ENCODE peak calls at places on chromosomes 4 and X, in five cellular contexts. One of them, this sample, is unnamed.

GRCh38 chr4:183801460-183802168 is 103.5 kb upstream of the STOX2 start:
- DNase-seq in HepG2: no peak
- DNase-seq in H1: no peak
- DNase-seq in K562: no peak
- DNase-seq in GM12878: no peak
- DNase-seq in this sample: no peak

GRCh38 chrX:96314974-96315373 is 369.7 kb upstream of the DIAPH2 start:
- DNase-seq in HepG2: peak; percentile 0
- DNase-seq in H1: no peak
- DNase-seq in K562: no peak
- DNase-seq in GM12878: no peak
- DNase-seq in this sample: no peak

GRCh38 chr4:26441110-26441509 is 49.2 kb downstream of the CCKAR start:
- DNase-seq in HepG2: peak; percentile 10
- DNase-seq in H1: no peak
- DNase-seq in K562: no peak
- DNase-seq in GM12878: no peak
- DNase-seq in this sample: no peak

GRCh38 chr4:86461849-86462248 is 102.0 kb upstream of the MAPK10 start:
- DNase-seq in HepG2: no peak
- DNase-seq in H1: no peak
- DNase-seq in K562: no peak
- DNase-seq in GM12878: no peak
- DNase-seq in this sample: no peak

GRCh38 chrX:9587551-9588096 is 122.8 kb downstream of the TBL1X start:
- DNase-seq in HepG2: no peak
- DNase-seq in H1: no peak
- DNase-seq in K562: no peak
- DNase-seq in GM12878: no peak
- DNase-seq in this sample: no peak

GRCh38 chr4:185370291-185370690 is 25.4 kb downstream of the LRP2BP start:
- DNase-seq in HepG2: no peak
- DNase-seq in H1: no peak
- DNase-seq in K562: no peak
- DNase-seq in GM12878: no peak
- DNase-seq in this sample: no peak

GRCh38 chrX:116435597-116435996 is 809 bp upstream of the SLC6A14 start:
- DNase-seq in HepG2: peak; percentile 53
- DNase-seq in H1: no peak
- DNase-seq in K562: no peak
- DNase-seq in GM12878: no peak
- DNase-seq in this sample: no peak

GRCh38 chrX:54066841-54067240 is 22.6 kb upstream of the PHF8 start:
- DNase-seq in HepG2: no peak
- DNase-seq in H1: no peak
- DNase-seq in K562: no peak
- DNase-seq in GM12878: no peak
- DNase-seq in this sample: no peak

GRCh38 chr4:106038012-106038411 is 142.7 kb downstream of the NPNT start:
- DNase-seq in HepG2: peak; percentile 12
- DNase-seq in H1: no peak
- DNase-seq in K562: no peak
- DNase-seq in GM12878: no peak
- DNase-seq in this sample: no peak

GRCh38 chr4:40246938-40247337 is 50.1 kb downstream of the RHOH start:
- DNase-seq in HepG2: no peak
- DNase-seq in H1: no peak
- DNase-seq in K562: no peak
- DNase-seq in GM12878: no peak
- DNase-seq in this sample: no peak

GRCh38 chrX:39848243-39848642 is 249.5 kb downstream of the BCOR start:
- DNase-seq in HepG2: no peak
- DNase-seq in H1: no peak
- DNase-seq in K562: peak; percentile 37
- DNase-seq in GM12878: no peak
- DNase-seq in this sample: no peak
- TF ChIP-seq POLR2AphosphoS5 in HepG2: no peak
- TF ChIP-seq POLR2AphosphoS5 in H1: no peak
- TF ChIP-seq POLR2AphosphoS5 in K562: no peak
- TF ChIP-seq POLR2AphosphoS5 in GM12878: no peak
- TF ChIP-seq POLR2AphosphoS5 in this sample: no peak

GRCh38 chr4:186622788-186623464 is 67.6 kb upstream of the MTNR1A start:
- DNase-seq in HepG2: no peak
- DNase-seq in H1: no peak
- DNase-seq in K562: no peak
- DNase-seq in GM12878: no peak
- DNase-seq in this sample: no peak

GRCh38 chr4:186624951-186625350 is 69.6 kb upstream of the MTNR1A start:
- DNase-seq in HepG2: peak; percentile 20
- DNase-seq in H1: no peak
- DNase-seq in K562: no peak
- DNase-seq in GM12878: no peak
- DNase-seq in this sample: no peak

GRCh38 chr4:186621959-186622553 is 66.7 kb upstream of the MTNR1A start:
- DNase-seq in HepG2: no peak
- DNase-seq in H1: no peak
- DNase-seq in K562: no peak
- DNase-seq in GM12878: no peak
- DNase-seq in this sample: no peak

GRCh38 chr4:186627226-186627865 is 72.0 kb upstream of the MTNR1A start:
- DNase-seq in HepG2: no peak
- DNase-seq in H1: no peak
- DNase-seq in K562: no peak
- DNase-seq in GM12878: no peak
- DNase-seq in this sample: no peak

DNA sequence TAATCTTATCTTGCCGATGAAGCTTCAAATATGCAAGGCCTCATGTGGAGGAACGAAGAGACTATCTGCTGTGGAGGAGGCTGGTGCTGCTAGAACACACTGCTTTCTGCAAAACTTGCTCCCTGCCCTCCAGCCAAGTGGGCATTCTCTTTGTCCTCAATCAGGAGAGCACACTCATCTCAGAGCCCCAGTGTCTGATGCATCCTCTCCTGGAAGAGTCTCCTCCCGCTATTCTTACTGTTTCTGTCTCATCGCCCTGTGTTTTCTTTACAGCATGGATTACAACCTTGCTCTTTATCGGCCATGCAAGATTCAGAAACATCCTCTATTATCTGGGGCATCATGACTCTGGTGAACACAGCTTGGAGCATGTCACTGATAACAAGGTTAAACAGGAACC is 68.2 kb upstream of the MTNR1A start:
- DNase-seq in HepG2: no peak
- DNase-seq in H1: no peak
- DNase-seq in K562: no peak
- DNase-seq in GM12878: no peak
- DNase-seq in this sample: no peak
- H3K4me3 ChIP-seq in HepG2: no peak overlapping the region
- H3K4me3 ChIP-seq in H1: no peak overlapping the region
- H3K4me3 ChIP-seq in K562: no peak overlapping the region
- H3K4me3 ChIP-seq in GM12878: no peak overlapping the region
- H3K4me3 ChIP-seq in this sample: no peak overlapping the region

GRCh38 chrX:107389726-107390125 is 59.7 kb upstream of the FRMPD3 start:
- DNase-seq in HepG2: no peak
- DNase-seq in H1: no peak
- DNase-seq in K562: no peak
- DNase-seq in GM12878: no peak
- DNase-seq in this sample: no peak
- TF ChIP-seq ZNF274 in HepG2: no peak
- TF ChIP-seq ZNF274 in H1: no peak
- TF ChIP-seq ZNF274 in K562: no peak
- TF ChIP-seq ZNF274 in GM12878: no peak
- TF ChIP-seq ZNF274 in this sample: no peak

GRCh38 chrX:1423215-1423614 is 29.5 kb downstream of the ASMTL start:
- DNase-seq in HepG2: no peak
- DNase-seq in H1: no peak
- DNase-seq in K562: no peak
- DNase-seq in GM12878: no peak
- DNase-seq in this sample: no peak

GRCh38 chrX:1421433-1422134 is 29.7 kb upstream of the SLC25A6 start:
- DNase-seq in HepG2: no peak
- DNase-seq in H1: no peak
- DNase-seq in K562: no peak
- DNase-seq in GM12878: no peak
- DNase-seq in this sample: no peak

GRCh38 chrX:1420371-1420770 is 28.5 kb upstream of the SLC25A6 start:
- DNase-seq in HepG2: no peak
- DNase-seq in H1: no peak
- DNase-seq in K562: no peak
- DNase-seq in GM12878: no peak
- DNase-seq in this sample: no peak

GRCh38 chrX:1419545-1420355 is 27.8 kb upstream of the SLC25A6 start:
- DNase-seq in HepG2: no peak
- DNase-seq in H1: no peak
- DNase-seq in K562: no peak
- DNase-seq in GM12878: no peak
- DNase-seq in this sample: no peak

DNA sequence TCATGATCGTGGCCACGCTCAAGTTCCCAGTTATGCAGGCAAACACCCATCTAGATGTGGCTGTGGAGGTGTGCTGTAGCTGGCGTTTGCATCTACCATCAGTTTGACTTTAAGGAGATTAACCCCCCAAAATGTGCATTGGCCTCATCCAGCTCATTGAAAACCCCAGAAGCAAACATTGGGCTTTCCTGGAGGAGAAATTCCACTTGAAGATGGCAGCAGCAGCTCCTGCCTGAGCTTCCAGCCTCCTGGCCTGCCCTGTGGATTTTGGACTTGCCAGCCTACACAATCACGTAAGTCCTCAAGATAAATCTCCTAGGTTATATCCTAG is 30.2 kb upstream of the SLC25A6 start:
- DNase-seq in HepG2: no peak
- DNase-seq in H1: no peak
- DNase-seq in K562: no peak
- DNase-seq in GM12878: no peak
- DNase-seq in this sample: no peak
- TF ChIP-seq POLR2AphosphoS5 in HepG2: no peak
- TF ChIP-seq POLR2AphosphoS5 in H1: no peak
- TF ChIP-seq POLR2AphosphoS5 in K562: no peak
- TF ChIP-seq POLR2AphosphoS5 in GM12878: no peak
- TF ChIP-seq POLR2AphosphoS5 in this sample: no peak

GRCh38 chr4:74610491-74610890 is 165.6 kb downstream of the AREG start:
- DNase-seq in HepG2: no peak
- DNase-seq in H1: no peak
- DNase-seq in K562: no peak
- DNase-seq in GM12878: no peak
- DNase-seq in this sample: no peak
- H3K4me3 ChIP-seq in HepG2: no peak overlapping the region
- H3K4me3 ChIP-seq in H1: no peak overlapping the region
- H3K4me3 ChIP-seq in K562: no peak overlapping the region
- H3K4me3 ChIP-seq in GM12878: no peak overlapping the region
- H3K4me3 ChIP-seq in this sample: no peak overlapping the region

GRCh38 chr4:53489279-53489889 is 101.9 kb downstream of the LNX1 start:
- DNase-seq in HepG2: no peak
- DNase-seq in H1: no peak
- DNase-seq in K562: peak; percentile 54
- DNase-seq in GM12878: no peak
- DNase-seq in this sample: no peak

GRCh38 chr4:53490965-53491622 is 100.2 kb downstream of the LNX1 start:
- DNase-seq in HepG2: peak; percentile 40
- DNase-seq in H1: no peak
- DNase-seq in K562: peak; percentile 42
- DNase-seq in GM12878: no peak
- DNase-seq in this sample: peak; percentile 27

GRCh38 chr4:53494851-53495250 is 96.4 kb downstream of the LNX1 start:
- DNase-seq in HepG2: no peak
- DNase-seq in H1: no peak
- DNase-seq in K562: no peak
- DNase-seq in GM12878: no peak
- DNase-seq in this sample: no peak

GRCh38 chr4:53484911-53485459 is 106.3 kb downstream of the LNX1 start:
- DNase-seq in HepG2: no peak
- DNase-seq in H1: no peak
- DNase-seq in K562: no peak
- DNase-seq in GM12878: no peak
- DNase-seq in this sample: no peak

DNA sequence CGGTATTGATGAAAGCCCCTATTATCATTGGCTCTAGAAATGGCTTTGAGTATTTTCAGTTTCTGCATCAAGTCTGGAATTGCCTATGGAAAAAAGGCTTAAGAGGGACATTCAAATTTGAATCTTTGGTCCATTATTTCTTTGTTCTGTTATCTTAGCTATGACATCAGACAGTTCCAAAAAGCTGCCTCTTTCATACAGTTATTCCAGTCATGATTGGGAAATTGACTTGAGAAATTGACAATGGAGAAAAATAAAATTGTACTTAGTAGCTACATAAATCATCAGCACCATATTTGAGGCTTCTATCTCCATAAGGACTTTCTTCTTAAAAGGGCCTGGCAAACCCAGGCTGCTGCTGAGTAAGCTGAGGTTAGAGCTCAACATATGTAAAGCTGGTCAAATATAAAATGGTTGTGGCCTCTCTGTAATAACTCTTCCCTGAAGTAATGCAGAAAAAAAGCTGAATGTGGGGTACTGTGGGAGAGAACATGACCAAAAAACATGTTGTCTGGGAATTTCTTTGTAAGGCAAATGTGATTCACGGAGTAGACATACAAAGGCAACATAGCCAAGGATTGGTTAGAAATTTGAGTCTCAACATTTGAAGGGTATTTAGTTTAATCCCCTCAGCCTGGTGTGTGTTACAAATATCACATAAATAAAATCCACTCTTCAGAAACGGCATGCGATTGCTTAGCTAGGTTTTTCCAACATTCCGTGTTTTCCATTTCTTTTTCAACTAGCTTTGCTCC is 100.9 kb downstream of the LNX1 start:
- DNase-seq in HepG2: no peak
- DNase-seq in H1: no peak
- DNase-seq in K562: no peak
- DNase-seq in GM12878: no peak
- DNase-seq in this sample: no peak
- TF ChIP-seq ZNF274 in HepG2: no peak
- TF ChIP-seq ZNF274 in H1: no peak
- TF ChIP-seq ZNF274 in K562: no peak
- TF ChIP-seq ZNF274 in GM12878: no peak
- TF ChIP-seq ZNF274 in this sample: no peak

GRCh38 chr4:124631760-124632159 is 80.8 kb downstream of the ANKRD50 start:
- DNase-seq in HepG2: no peak
- DNase-seq in H1: no peak
- DNase-seq in K562: peak; percentile 21
- DNase-seq in GM12878: no peak
- DNase-seq in this sample: peak; percentile 96
- TF ChIP-seq POLR2AphosphoS5 in HepG2: no peak
- TF ChIP-seq POLR2AphosphoS5 in H1: no peak
- TF ChIP-seq POLR2AphosphoS5 in K562: no peak
- TF ChIP-seq POLR2AphosphoS5 in GM12878: no peak
- TF ChIP-seq POLR2AphosphoS5 in this sample: peak; percentile 71

This sample was measured in HCT116.